ENCODE peak calls at places on chromosomes 1 and 21, in ten cellular contexts. One of them, this sample, is unnamed.

GRCh38 chr21:21898801-21899200 is 900.6 kb downstream of the NCAM2 start:
- DNase-seq in spleen: no peak
- DNase-seq in GM12891: no peak
- DNase-seq in stomach: no peak
- DNase-seq in HL-60: no peak
- DNase-seq in breast epithelium: no peak
- DNase-seq in GM12878: no peak
- DNase-seq in H1: no peak
- DNase-seq in GM12892: no peak
- DNase-seq in GM23338: no peak
- DNase-seq in this sample: no peak

GRCh38 chr1:111197598-111198289 is 2.7 kb downstream of the DENND2D start:
- DNase-seq in GM23338: peak; percentile 81
- DNase-seq in H1: peak; percentile 68
- DNase-seq in spleen: peak; percentile 88
- DNase-seq in HL-60: no peak
- DNase-seq in GM12878: no peak
- DNase-seq in stomach: no peak
- DNase-seq in GM12891: no peak
- DNase-seq in GM12892: no peak
- DNase-seq in breast epithelium: no peak
- DNase-seq in this sample: no peak

GRCh38 chr1:246631426-246631825 is 65.2 kb downstream of the CNST start:
- DNase-seq in GM12878: no peak
- DNase-seq in GM12891: no peak
- DNase-seq in H1: no peak
- DNase-seq in spleen: no peak
- DNase-seq in GM23338: no peak
- DNase-seq in HL-60: no peak
- DNase-seq in GM12892: no peak
- DNase-seq in breast epithelium: no peak
- DNase-seq in stomach: no peak
- DNase-seq in this sample: no peak

GRCh38 chr21:29333355-29333746 is 34.6 kb downstream of the BACH1 start:
- DNase-seq in HL-60: no peak
- DNase-seq in GM12878: no peak
- DNase-seq in spleen: no peak
- DNase-seq in GM12892: no peak
- DNase-seq in stomach: no peak
- DNase-seq in breast epithelium: no peak
- DNase-seq in GM23338: no peak
- DNase-seq in GM12891: no peak
- DNase-seq in H1: no peak
- DNase-seq in this sample: no peak

GRCh38 chr1:204782118-204782700 is 88.5 kb upstream of the NFASC start:
- DNase-seq in GM23338: no peak
- DNase-seq in H1: no peak
- DNase-seq in breast epithelium: no peak
- DNase-seq in HL-60: no peak
- DNase-seq in GM12891: no peak
- DNase-seq in stomach: no peak
- DNase-seq in GM12878: no peak
- DNase-seq in spleen: no peak
- DNase-seq in GM12892: no peak
- DNase-seq in this sample: no peak

GRCh38 chr1:168206111-168206510 is 19.7 kb upstream of the SFT2D2 start:
- DNase-seq in stomach: no peak
- DNase-seq in GM12878: no peak
- DNase-seq in spleen: no peak
- DNase-seq in GM12892: no peak
- DNase-seq in GM12891: no peak
- DNase-seq in GM23338: no peak
- DNase-seq in H1: no peak
- DNase-seq in breast epithelium: no peak
- DNase-seq in HL-60: no peak
- DNase-seq in this sample: no peak

GRCh38 chr1:232409584-232409983 is 220.3 kb downstream of the SIPA1L2 start:
- DNase-seq in GM23338: no peak
- DNase-seq in GM12892: no peak
- DNase-seq in breast epithelium: no peak
- DNase-seq in HL-60: no peak
- DNase-seq in H1: no peak
- DNase-seq in stomach: no peak
- DNase-seq in GM12878: no peak
- DNase-seq in spleen: no peak
- DNase-seq in GM12891: no peak
- DNase-seq in this sample: no peak

GRCh38 chr1:95086949-95087533 is 14.3 kb upstream of the ALG14 start:
- DNase-seq in HL-60: no peak
- DNase-seq in GM23338: peak; percentile 51
- DNase-seq in stomach: no peak
- DNase-seq in GM12878: no peak
- DNase-seq in GM12891: no peak
- DNase-seq in H1: no peak
- DNase-seq in GM12892: no peak
- DNase-seq in spleen: no peak
- DNase-seq in breast epithelium: no peak
- DNase-seq in this sample: no peak

GRCh38 chr1:189500777-189501176 is 976.9 kb downstream of the BRINP3 start:
- DNase-seq in spleen: no peak
- DNase-seq in GM12878: no peak
- DNase-seq in breast epithelium: no peak
- DNase-seq in HL-60: no peak
- DNase-seq in GM23338: no peak
- DNase-seq in GM12891: no peak
- DNase-seq in stomach: no peak
- DNase-seq in GM12892: no peak
- DNase-seq in H1: no peak
- DNase-seq in this sample: no peak

GRCh38 chr1:223639333-223639749 is 26.2 kb downstream of the CAPN8 start:
- DNase-seq in stomach: no peak
- DNase-seq in GM12878: no peak
- DNase-seq in GM12892: no peak
- DNase-seq in H1: no peak
- DNase-seq in GM23338: no peak
- DNase-seq in HL-60: no peak
- DNase-seq in spleen: no peak
- DNase-seq in GM12891: no peak
- DNase-seq in breast epithelium: no peak
- DNase-seq in this sample: no peak

GRCh38 chr1:184504012-184504694 is 117.3 kb downstream of the C1orf21 start:
- DNase-seq in GM12891: no peak
- DNase-seq in HL-60: no peak
- DNase-seq in spleen: no peak
- DNase-seq in breast epithelium: no peak
- DNase-seq in GM12892: no peak
- DNase-seq in GM23338: no peak
- DNase-seq in H1: no peak
- DNase-seq in stomach: no peak
- DNase-seq in GM12878: no peak
- DNase-seq in this sample: no peak

GRCh38 chr1:153509729-153510354 is 25.9 kb downstream of the S100A6 start:
- DNase-seq in GM12878: no peak
- DNase-seq in GM12892: peak; percentile 51
- DNase-seq in GM23338: peak; percentile 74
- DNase-seq in stomach: peak; percentile 55
- DNase-seq in breast epithelium: no peak
- DNase-seq in H1: no peak
- DNase-seq in spleen: peak; percentile 82
- DNase-seq in HL-60: peak; percentile 40
- DNase-seq in GM12891: no peak
- DNase-seq in this sample: peak; percentile 77

GRCh38 chr1:231319080-231319479 is 18.6 kb downstream of the EXOC8 start:
- DNase-seq in HL-60: no peak
- DNase-seq in spleen: no peak
- DNase-seq in GM12892: no peak
- DNase-seq in H1: no peak
- DNase-seq in GM23338: no peak
- DNase-seq in GM12891: no peak
- DNase-seq in GM12878: no peak
- DNase-seq in breast epithelium: no peak
- DNase-seq in stomach: no peak
- DNase-seq in this sample: no peak

GRCh38 chr1:74395492-74395891 is 116.9 kb downstream of the LRRC53 start:
- DNase-seq in H1: no peak
- DNase-seq in GM12891: no peak
- DNase-seq in breast epithelium: no peak
- DNase-seq in GM23338: no peak
- DNase-seq in GM12878: no peak
- DNase-seq in stomach: no peak
- DNase-seq in GM12892: no peak
- DNase-seq in HL-60: no peak
- DNase-seq in spleen: no peak
- DNase-seq in this sample: no peak

GRCh38 chr1:209546390-209547080 is 37.0 kb upstream of the CAMK1G start:
- DNase-seq in GM12891: no peak
- DNase-seq in GM12878: no peak
- DNase-seq in spleen: no peak
- DNase-seq in breast epithelium: no peak
- DNase-seq in GM12892: no peak
- DNase-seq in GM23338: no peak
- DNase-seq in HL-60: no peak
- DNase-seq in H1: no peak
- DNase-seq in stomach: no peak
- DNase-seq in this sample: no peak
- TF ChIP-seq POLR2AphosphoS5 in GM12891: no peak
- TF ChIP-seq POLR2AphosphoS5 in GM12878: no peak
- TF ChIP-seq POLR2AphosphoS5 in spleen: no peak
- TF ChIP-seq POLR2AphosphoS5 in breast epithelium: no peak
- TF ChIP-seq POLR2AphosphoS5 in GM12892: no peak
- TF ChIP-seq POLR2AphosphoS5 in GM23338: no peak
- TF ChIP-seq POLR2AphosphoS5 in HL-60: no peak
- TF ChIP-seq POLR2AphosphoS5 in H1: no peak
- TF ChIP-seq POLR2AphosphoS5 in stomach: no peak
- TF ChIP-seq POLR2AphosphoS5 in this sample: no peak

DNA sequence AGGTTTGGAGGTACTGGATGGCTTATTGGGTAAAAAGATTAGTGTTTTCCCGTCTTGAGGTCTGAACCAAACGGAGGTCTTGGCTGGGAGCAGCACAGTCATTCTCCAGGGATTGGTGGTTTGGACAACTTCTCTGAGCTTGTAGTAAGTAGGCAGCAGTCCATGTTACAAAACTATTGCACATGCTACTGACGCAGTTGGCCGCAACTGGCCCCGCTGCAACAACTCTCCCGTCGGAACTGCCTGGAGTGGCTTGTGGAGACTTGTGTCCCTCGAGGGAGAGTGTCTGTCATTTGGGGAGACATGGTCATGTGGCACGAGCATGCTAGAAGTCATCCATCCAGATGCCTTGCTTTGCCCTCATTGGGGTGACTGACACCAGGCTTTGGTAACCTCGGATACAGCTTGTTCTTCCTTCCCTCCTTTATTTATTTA is 276.0 kb downstream of the TM2D1 start:
- DNase-seq in GM12891: no peak
- DNase-seq in spleen: no peak
- DNase-seq in breast epithelium: no peak
- DNase-seq in stomach: no peak
- DNase-seq in H1: no peak
- DNase-seq in GM12892: no peak
- DNase-seq in GM23338: no peak
- DNase-seq in GM12878: no peak
- DNase-seq in HL-60: no peak
- DNase-seq in this sample: peak; percentile 37
- TF ChIP-seq POLR2AphosphoS5 in GM12891: no peak
- TF ChIP-seq POLR2AphosphoS5 in spleen: no peak
- TF ChIP-seq POLR2AphosphoS5 in breast epithelium: peak; percentile 98
- TF ChIP-seq POLR2AphosphoS5 in stomach: peak; percentile 48
- TF ChIP-seq POLR2AphosphoS5 in H1: no peak
- TF ChIP-seq POLR2AphosphoS5 in GM12892: no peak
- TF ChIP-seq POLR2AphosphoS5 in GM23338: no peak
- TF ChIP-seq POLR2AphosphoS5 in GM12878: no peak
- TF ChIP-seq POLR2AphosphoS5 in HL-60: no peak
- TF ChIP-seq POLR2AphosphoS5 in this sample: peak; percentile 37

GRCh38 chr1:148263128-148263905 is 111.2 kb upstream of the NBPF11 start:
- DNase-seq in GM12891: peak; percentile 53
- DNase-seq in H1: peak; percentile 86
- DNase-seq in GM23338: peak; percentile 98
- DNase-seq in GM12892: peak; percentile 40
- DNase-seq in HL-60: peak; percentile 41
- DNase-seq in GM12878: peak; percentile 68
- DNase-seq in stomach: peak; percentile 55
- DNase-seq in breast epithelium: peak; percentile 73
- DNase-seq in spleen: peak; percentile 86
- DNase-seq in this sample: peak; percentile 80
- TF ChIP-seq POLR2AphosphoS5 in GM12891: peak; percentile 100
- TF ChIP-seq POLR2AphosphoS5 in H1: peak; percentile 100
- TF ChIP-seq POLR2AphosphoS5 in GM23338: peak; percentile 100
- TF ChIP-seq POLR2AphosphoS5 in GM12892: peak; percentile 100
- TF ChIP-seq POLR2AphosphoS5 in HL-60: peak; percentile 93
- TF ChIP-seq POLR2AphosphoS5 in GM12878: peak; percentile 100
- TF ChIP-seq POLR2AphosphoS5 in stomach: no peak
- TF ChIP-seq POLR2AphosphoS5 in breast epithelium: peak; percentile 40
- TF ChIP-seq POLR2AphosphoS5 in spleen: peak; percentile 82
- TF ChIP-seq POLR2AphosphoS5 in this sample: peak; percentile 96

GRCh38 chr1:207393610-207394009 is 60.5 kb upstream of the CR2 start:
- DNase-seq in GM12878: no peak
- DNase-seq in GM12892: no peak
- DNase-seq in HL-60: no peak
- DNase-seq in GM23338: no peak
- DNase-seq in breast epithelium: no peak
- DNase-seq in H1: no peak
- DNase-seq in spleen: no peak
- DNase-seq in GM12891: no peak
- DNase-seq in stomach: no peak
- DNase-seq in this sample: no peak

GRCh38 chr1:207396360-207396759 is 57.8 kb upstream of the CR2 start:
- DNase-seq in stomach: no peak
- DNase-seq in GM12891: no peak
- DNase-seq in H1: no peak
- DNase-seq in breast epithelium: no peak
- DNase-seq in HL-60: no peak
- DNase-seq in GM23338: peak; percentile 26
- DNase-seq in GM12892: no peak
- DNase-seq in spleen: no peak
- DNase-seq in GM12878: no peak
- DNase-seq in this sample: no peak

GRCh38 chr1:207401578-207401977 is 52.5 kb upstream of the CR2 start:
- DNase-seq in GM12892: no peak
- DNase-seq in spleen: no peak
- DNase-seq in GM12878: no peak
- DNase-seq in HL-60: no peak
- DNase-seq in GM12891: no peak
- DNase-seq in stomach: no peak
- DNase-seq in GM23338: peak; percentile 29
- DNase-seq in H1: no peak
- DNase-seq in breast epithelium: no peak
- DNase-seq in this sample: no peak

GRCh38 chr1:207398986-207399385 is 55.1 kb upstream of the CR2 start:
- DNase-seq in HL-60: no peak
- DNase-seq in spleen: no peak
- DNase-seq in stomach: no peak
- DNase-seq in GM12892: no peak
- DNase-seq in GM12878: no peak
- DNase-seq in GM12891: no peak
- DNase-seq in H1: no peak
- DNase-seq in breast epithelium: no peak
- DNase-seq in GM23338: no peak
- DNase-seq in this sample: no peak

DNA sequence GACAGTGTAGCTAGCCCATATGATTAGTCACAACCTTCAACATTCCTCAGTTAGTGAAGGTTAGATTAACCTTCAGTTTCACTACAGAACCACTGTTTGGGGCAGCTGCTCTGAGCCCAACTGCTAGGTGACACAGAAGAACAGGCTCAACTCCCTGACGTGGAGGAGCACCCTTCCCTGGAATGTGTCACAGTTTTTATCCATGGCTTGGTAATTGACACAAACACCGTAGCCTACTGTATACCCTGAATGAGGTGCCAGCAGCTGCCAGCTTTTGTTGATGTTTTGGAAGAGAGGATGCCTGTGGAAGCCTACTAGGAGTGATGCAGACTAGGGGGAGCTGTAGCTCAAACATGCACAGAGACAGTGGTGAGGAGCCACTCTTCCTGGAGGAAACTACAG is 56.6 kb upstream of the CR2 start:
- DNase-seq in stomach: no peak
- DNase-seq in GM12878: no peak
- DNase-seq in GM12891: no peak
- DNase-seq in HL-60: no peak
- DNase-seq in breast epithelium: no peak
- DNase-seq in H1: no peak
- DNase-seq in GM23338: peak; percentile 49
- DNase-seq in GM12892: no peak
- DNase-seq in spleen: no peak
- DNase-seq in this sample: no peak
- TF ChIP-seq POLR2AphosphoS5 in stomach: peak; percentile 31
- TF ChIP-seq POLR2AphosphoS5 in GM12878: no peak
- TF ChIP-seq POLR2AphosphoS5 in GM12891: no peak
- TF ChIP-seq POLR2AphosphoS5 in HL-60: no peak
- TF ChIP-seq POLR2AphosphoS5 in breast epithelium: no peak
- TF ChIP-seq POLR2AphosphoS5 in H1: no peak
- TF ChIP-seq POLR2AphosphoS5 in GM23338: no peak
- TF ChIP-seq POLR2AphosphoS5 in GM12892: no peak
- TF ChIP-seq POLR2AphosphoS5 in spleen: no peak
- TF ChIP-seq POLR2AphosphoS5 in this sample: no peak